ENCODE peak calls at places on chromosomes 4 and X, in six cellular contexts. T is adipocyte, R is SW480, D is AG10803, S is pancreas, O is stomach. Y is an unnamed sample.

GRCh38 chr4:155883895-155884294 is 17.8 kb upstream of the ASIC5 start:
- DNase-seq in T (no peak), R (no peak), D (no peak), S (no peak), O (no peak), Y (no peak)

GRCh38 chr4:102466298-102466697 is 34.9 kb upstream of the NFKB1 start:
- DNase-seq in T (no peak), R (no peak), D (no peak), S (no peak), O (no peak), Y (no peak)

GRCh38 chr4:98546910-98547544 is 111.4 kb downstream of the TSPAN5 start:
- DNase-seq in T (peak), R (no peak), D (peak), S (no peak), O (no peak), Y (peak)

GRCh38 chr4:137768196-137768595 is 235.9 kb upstream of the PCDH18 start:
- DNase-seq in T (peak), R (no peak), D (no peak), S (no peak), O (no peak), Y (no peak)

GRCh38 chr4:82561745-82562552 is at the start of gene TMEM150C:
- DNase-seq in T (peak), R (peak), D (peak), S (peak), O (no peak), Y (no peak)

GRCh38 chr4:828641-829271 is 2.8 kb upstream of the CPLX1 start:
- DNase-seq in T (no peak), R (peak), D (no peak), S (peak), O (peak), Y (peak)

GRCh38 chrX:136880003-136880451 is 498 bp downstream of the RBMX start:
- DNase-seq in T (peak), R (peak), D (no peak), S (peak), O (no peak), Y (peak)

GRCh38 chr4:53545238-53545637 is 46.0 kb downstream of the LNX1 start:
- DNase-seq in T (no peak), R (no peak), D (no peak), S (no peak), O (no peak), Y (no peak)

GRCh38 chr4:139563515-139563914 is 7.5 kb upstream of the SETD7 start:
- DNase-seq in T (no peak), R (no peak), D (peak), S (no peak), O (no peak), Y (no peak)